ENCODE peak calls at places on chromosomes 13 and 19, in six cellular contexts. Y is bronchial epithelial cell; E is stimulated activated CD8-positive, alpha-beta memory T cell treated with anti-CD3 and anti-CD28 coated beads, Interleukin-15, amount 100 ng/mL, for 4 hours; K is progenitor cell of endocrine pancreas; M is neuronal stem cell; N is retina. J is an unnamed sample.

GRCh38 chr13:73602295-73602694 is 531.9 kb downstream of the KLF12 start:
- DNase-seq in Y (peak), E (no peak), K (no peak), M (no peak), N (no peak), J (no peak)

GRCh38 chr19:16199275-16199932 is 1.7 kb downstream of the AP1M1 start:
- DNase-seq in Y (peak), E (no peak), K (no peak), M (no peak), N (no peak), J (no peak)

GRCh38 chr13:104389722-104390121 is 1323.5 kb upstream of the SLC10A2 start:
- DNase-seq in Y (no peak), E (no peak), K (no peak), M (no peak), N (no peak), J (no peak)

GRCh38 chr13:100510208-100510997 is 78.2 kb downstream of the GGACT start:
- DNase-seq in Y (no peak), E (no peak), K (no peak), M (no peak), N (peak), J (peak)

GRCh38 chr19:18225355-18225701 is 910 bp downstream of the PDE4C start:
- DNase-seq in Y (no peak), E (no peak), K (no peak), M (no peak), N (no peak), J (no peak)

GRCh38 chr13:75908137-75908536 is 272.0 kb downstream of the LMO7 start:
- DNase-seq in Y (no peak), E (no peak), K (no peak), M (no peak), N (no peak), J (no peak)

GRCh38 chr13:113625965-113626661 is 31.9 kb downstream of the ATP4B start:
- DNase-seq in Y (no peak), E (no peak), K (no peak), M (no peak), N (no peak), J (peak)

GRCh38 chr13:109228211-109228610 is 558.2 kb downstream of the IRS2 start:
- DNase-seq in Y (no peak), E (no peak), K (no peak), M (no peak), N (no peak), J (no peak)

GRCh38 chr19:12090807-12091206 is 26.3 kb downstream of the ZNF844 start:
- DNase-seq in Y (peak), E (peak), K (peak), M (peak), N (peak), J (peak)

GRCh38 chr13:69857188-69857821 is 250.3 kb upstream of the ATXN8OS start:
- DNase-seq in Y (peak), E (no peak), K (no peak), M (peak), N (no peak), J (no peak)

GRCh38 chr19:7126132-7126531 is 56.6 kb downstream of the ZNF557 start:
- DNase-seq in Y (no peak), E (no peak), K (no peak), M (no peak), N (no peak), J (no peak)

J was measured in glutamatergic neuron.